ENCODE peak calls at places on chromosomes 2 and 18, in ten cellular contexts. L is HepG2, E is fibroblast of lung, X is HCT116, T is astrocyte, V is GM23248, J is hepatocyte, P is PC-3, M is MM.1S, U is H1. A is an unnamed sample.

GRCh38 chr18:25349926-25350560 is 1.9 kb downstream of the ZNF521 start:
- DNase-seq in X (no peak), M (peak), V (peak), T (no peak), L (no peak), E (peak), U (peak), J (peak), P (no peak), A (no peak)

GRCh38 chr18:5604778-5605177 is 61.0 kb upstream of the EPB41L3 start:
- DNase-seq in M (no peak), X (no peak), P (no peak), V (no peak), J (no peak), T (no peak), L (no peak), U (no peak), E (no peak), A (no peak)

GRCh38 chr2:241803387-241804325 is 5.3 kb upstream of the NEU4 start:
- DNase-seq in E (peak), P (no peak), T (peak), U (peak), J (peak), X (no peak), M (no peak), V (peak), L (no peak), A (peak)

GRCh38 chr2:136246086-136246669 is 128.2 kb upstream of the CXCR4 start:
- DNase-seq in V (peak), X (peak), U (peak), L (peak), J (peak), M (no peak), P (no peak), E (peak), T (peak), A (peak)

GRCh38 chr2:235793163-235793752 is 299.4 kb downstream of the AGAP1 start:
- DNase-seq in T (no peak), P (peak), M (no peak), L (peak), X (no peak), E (peak), J (peak), U (no peak), V (peak), A (peak)

GRCh38 chr18:23918395-23919032 is 96.0 kb upstream of the TTC39C start:
- DNase-seq in E (peak), L (peak), V (peak), J (peak), M (peak), P (peak), U (peak), T (peak), X (peak), A (peak)

GRCh38 chr2:16671760-16672159 is 6.1 kb upstream of the CYRIA start:
- DNase-seq in X (no peak), J (no peak), P (no peak), L (no peak), M (no peak), U (no peak), V (no peak), T (no peak), E (peak), A (no peak)

GRCh38 chr2:189411860-189412259 is 29.4 kb upstream of the WDR75 start:
- DNase-seq in E (peak), L (no peak), T (peak), X (no peak), M (no peak), V (peak), P (peak), J (peak), U (no peak), A (no peak)

GRCh38 chr18:57585421-57585820 is 1.1 kb downstream of the FECH start:
- DNase-seq in V (peak), M (no peak), E (peak), X (no peak), J (no peak), L (no peak), T (peak), U (no peak), P (peak), A (no peak)

GRCh38 chr2:236857781-236858180 is 227.9 kb upstream of the COPS8 start:
- DNase-seq in M (no peak), P (no peak), L (no peak), U (no peak), J (no peak), V (no peak), X (no peak), E (no peak), T (no peak), A (no peak)

GRCh38 chr2:144595279-144595678 is 75.4 kb upstream of the ZEB2 start:
- DNase-seq in T (no peak), M (no peak), V (no peak), L (no peak), P (no peak), U (no peak), X (no peak), J (no peak), E (no peak), A (no peak)

GRCh38 chr2:74142340-74142739 is 5.4 kb downstream of the BOLA3 start:
- DNase-seq in E (no peak), V (peak), P (peak), X (no peak), L (no peak), J (no peak), M (no peak), T (no peak), U (no peak), A (no peak)

GRCh38 chr18:73688851-73689659 is 458.6 kb downstream of the FBXO15 start:
- DNase-seq in E (peak), P (peak), J (no peak), T (peak), X (no peak), M (no peak), V (peak), L (no peak), U (no peak), A (no peak)

GRCh38 chr2:44944952-44945612 is 3.6 kb downstream of the SIX3 start:
- DNase-seq in T (no peak), X (no peak), V (no peak), M (no peak), E (no peak), P (no peak), L (no peak), U (no peak), J (no peak), A (no peak)
- TF ChIP-seq EZH2 in T (no peak), X (no peak), V (peak), M (no peak), E (peak), P (no peak), L (no peak), U (no peak), J (peak), A (no peak)

DNA sequence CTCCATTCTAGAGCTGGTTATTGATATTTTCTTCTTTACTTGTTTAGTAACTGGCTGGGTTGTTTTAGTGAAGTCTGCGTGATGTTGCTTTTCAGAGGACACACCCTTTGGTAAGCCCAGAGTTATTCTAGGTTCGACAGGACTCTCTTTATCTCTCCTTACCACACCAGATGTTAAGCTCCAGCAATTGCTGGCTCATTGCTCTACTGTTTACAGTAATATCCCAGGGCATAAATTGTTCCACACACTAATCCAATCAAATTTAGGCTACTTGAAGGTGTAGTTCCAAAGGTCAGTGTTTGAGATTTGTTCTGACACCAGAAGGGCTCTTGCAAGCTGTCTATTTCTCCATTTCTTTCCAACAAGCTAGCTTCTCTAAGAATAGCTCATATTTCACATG is 506.6 kb downstream of the NR4A2 start:
- DNase-seq in M (no peak), T (no peak), U (no peak), L (no peak), V (no peak), J (peak), P (no peak), X (no peak), E (no peak), A (no peak)
- H2AFZ ChIP-seq in M (no peak), T (no peak), U (no peak), L (no peak), V (no peak), J (peak), P (no peak), X (no peak), E (no peak), A (no peak)

GRCh38 chr2:10405441-10405840 is 42.7 kb downstream of the ODC1 start:
- DNase-seq in P (peak), V (peak), X (no peak), T (peak), U (no peak), M (no peak), E (peak), J (no peak), L (no peak), A (no peak)
- TF ChIP-seq EZH2 in P (no peak), V (no peak), X (no peak), T (no peak), U (no peak), M (no peak), E (no peak), J (no peak), L (no peak), A (no peak)

GRCh38 chr2:85990084-85990483 is 101.3 kb upstream of the ST3GAL5 start:
- DNase-seq in U (peak), J (no peak), T (no peak), V (no peak), P (no peak), M (no peak), E (no peak), X (no peak), L (no peak), A (no peak)

GRCh38 chr2:85988210-85988913 is 99.6 kb upstream of the ST3GAL5 start:
- DNase-seq in P (no peak), M (no peak), E (no peak), V (peak), J (no peak), T (no peak), X (no peak), U (no peak), L (no peak), A (no peak)

GRCh38 chr2:85989288-85989865 is 100.6 kb upstream of the ST3GAL5 start:
- DNase-seq in J (no peak), T (no peak), X (no peak), E (no peak), P (no peak), M (no peak), U (no peak), V (no peak), L (no peak), A (no peak)

GRCh38 chr2:85987266-85988178 is 98.7 kb upstream of the ST3GAL5 start:
- DNase-seq in T (no peak), M (no peak), J (no peak), X (no peak), L (no peak), E (no peak), U (no peak), V (no peak), P (no peak), A (no peak)

GRCh38 chr2:85988914-85989270 is 100.1 kb upstream of the ST3GAL5 start:
- DNase-seq in E (no peak), U (no peak), L (no peak), P (no peak), V (no peak), J (no peak), M (no peak), T (no peak), X (no peak), A (no peak)
- H2AFZ ChIP-seq in E (no peak), U (no peak), L (no peak), P (no peak), V (no peak), J (no peak), M (no peak), T (no peak), X (no peak), A (no peak)

GRCh38 chr2:119523383-119523958 is 812 bp downstream of the SCTR start:
- DNase-seq in L (no peak), T (no peak), E (no peak), P (no peak), V (no peak), J (no peak), M (no peak), X (no peak), U (no peak), A (no peak)
- TF ChIP-seq EZH2 in L (no peak), T (no peak), E (no peak), P (no peak), V (peak), J (no peak), M (no peak), X (no peak), U (no peak), A (no peak)

DNA sequence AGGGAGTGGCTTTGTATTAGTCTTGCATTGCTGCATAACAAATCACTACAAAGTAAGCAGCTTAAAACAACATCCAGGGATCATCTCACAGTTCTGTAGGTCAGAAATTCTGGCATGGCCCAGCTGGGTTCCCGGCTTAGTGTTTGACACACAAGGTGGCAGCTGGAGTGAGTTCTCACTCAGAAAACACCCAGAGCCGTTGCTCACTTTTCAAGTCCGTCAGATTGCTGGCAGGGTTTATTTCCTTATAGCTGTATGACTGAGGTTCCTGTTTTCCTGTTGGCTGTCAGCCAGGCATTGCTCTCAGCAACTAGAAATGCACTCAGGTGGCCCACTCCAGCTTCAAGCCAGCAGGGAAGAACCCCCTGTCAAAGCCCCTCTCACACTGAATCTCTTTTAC is 324.1 kb downstream of the CCDC178 start:
- DNase-seq in L (no peak), M (no peak), T (peak), P (peak), J (peak), X (no peak), E (peak), V (no peak), U (no peak), A (no peak)
- H2AFZ ChIP-seq in L (no peak), M (no peak), T (no peak), P (no peak), J (peak), X (no peak), E (no peak), V (no peak), U (no peak), A (peak)

DNA sequence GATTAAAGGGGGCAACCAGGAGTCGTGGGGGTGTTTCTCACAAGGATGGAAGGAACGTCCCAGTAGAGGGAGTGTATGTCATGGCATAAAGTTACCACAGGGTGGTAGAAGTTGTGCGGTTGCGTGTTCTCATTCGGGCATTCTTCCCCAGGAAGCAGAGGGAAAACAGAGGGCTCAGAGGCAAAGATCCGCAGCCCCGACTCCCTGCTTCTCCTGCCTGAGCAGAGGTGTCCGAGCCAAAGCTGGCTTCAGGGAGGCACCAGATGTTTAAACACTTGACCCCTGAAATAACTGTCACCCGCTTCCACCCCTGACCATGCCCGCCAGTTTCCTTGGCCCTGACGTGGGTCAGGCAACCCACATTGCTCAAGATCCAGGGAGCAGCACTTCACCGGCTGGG is 83.7 kb downstream of the EN1 start:
- DNase-seq in L (peak), M (no peak), P (peak), E (peak), U (peak), X (no peak), V (peak), T (peak), J (peak), A (no peak)
- TF ChIP-seq EZH2 in L (peak), M (no peak), P (no peak), E (no peak), U (peak), X (no peak), V (no peak), T (no peak), J (no peak), A (no peak)